ENCODE peak calls at places on chromosomes 2 and 18, in nine cellular contexts. J is naive thymus-derived CD4-positive, alpha-beta T cell; B is thoracic aorta; C is SW 1271; I is GM13977; U is activated CD8-positive, alpha-beta T cell treated with anti-CD3 and anti-CD28 coated beads, Interleukin-2, amount 10 ng/mL, durations not matched to agents 7 days and 5 days; G is GM13976; P is KBM-7; M is neural crest cell. V is an unnamed sample.
A peak's percentile ranks its signal among the peaks of the same experiment; 100 is the strongest.

GRCh38 chr2:215702116-215702905 is 266.4 kb upstream of the FN1 start:
- DNase-seq in M (no peak), C (no peak), P (no peak), G (no peak), I (no peak), U (no peak), J (no peak), B (no peak), V (no peak)

GRCh38 chr2:170354855-170355649 is 177.1 kb downstream of the MYO3B start:
- DNase-seq in P (no peak), G (no peak), M (no peak), C (no peak), J (peak; percentile 27), I (no peak), B (no peak), U (peak; percentile 56), V (no peak)

GRCh38 chr2:54471221-54471711 is 15.1 kb downstream of the SPTBN1 start:
- DNase-seq in P (no peak), G (no peak), B (no peak), M (no peak), U (no peak), C (no peak), J (no peak), I (no peak), V (no peak)

GRCh38 chr2:108621087-108621559 is 86.9 kb downstream of the LIMS1 start:
- DNase-seq in I (peak; percentile 58), U (peak; percentile 85), J (peak; percentile 76), B (no peak), G (peak; percentile 55), M (no peak), C (peak; percentile 40), P (peak; percentile 67), V (peak; percentile 61)

GRCh38 chr2:24454258-24454657 is 36.8 kb upstream of the NCOA1 start:
- DNase-seq in C (no peak), J (no peak), P (no peak), M (no peak), U (no peak), B (no peak), I (no peak), G (no peak), V (no peak)

GRCh38 chr2:106192752-106193490 is 1.2 kb downstream of the UXS1 start:
- DNase-seq in I (peak; percentile 78), J (peak; percentile 16), P (peak; percentile 77), U (peak; percentile 57), M (peak; percentile 4), B (no peak), C (peak; percentile 16), G (peak; percentile 71), V (peak; percentile 61)

GRCh38 chr2:84338069-84338468 is 121.0 kb downstream of the SUCLG1 start:
- DNase-seq in P (no peak), G (no peak), C (no peak), U (no peak), B (no peak), I (no peak), J (no peak), M (no peak), V (no peak)

GRCh38 chr2:64738026-64738425 is 84.3 kb upstream of the SERTAD2 start:
- DNase-seq in U (no peak), J (no peak), B (no peak), M (no peak), G (no peak), P (no peak), C (no peak), I (no peak), V (no peak)

GRCh38 chr2:134155134-134155533 is 98.7 kb upstream of the MGAT5 start:
- DNase-seq in B (no peak), J (no peak), I (peak; percentile 55), M (no peak), P (no peak), C (no peak), U (no peak), G (peak; percentile 51), V (no peak)

GRCh38 chr18:1253825-1254224 is 349.2 kb downstream of the ADCYAP1 start:
- DNase-seq in J (no peak), G (no peak), B (no peak), I (no peak), M (no peak), U (no peak), C (no peak), P (no peak), V (no peak)

GRCh38 chr2:160352492-160352891 is 141.1 kb downstream of the RBMS1 start:
- DNase-seq in C (no peak), M (no peak), G (no peak), P (no peak), U (no peak), B (no peak), J (no peak), I (no peak), V (no peak)

GRCh38 chr2:37588316-37588777 is 83.1 kb downstream of the CDC42EP3 start:
- DNase-seq in M (no peak), J (no peak), I (no peak), C (no peak), P (no peak), U (no peak), B (no peak), G (no peak), V (no peak)

GRCh38 chr2:23824777-23825212 is 102.1 kb downstream of the ATAD2B start:
- DNase-seq in B (no peak), C (no peak), J (peak; percentile 50), I (peak; percentile 32), M (peak; percentile 41), G (peak; percentile 57), P (peak; percentile 73), U (peak; percentile 59), V (peak; percentile 16)

GRCh38 chr2:241239552-241240202 is 51.2 kb downstream of the ANO7 start:
- DNase-seq in U (no peak), P (no peak), J (no peak), C (no peak), M (no peak), I (no peak), B (no peak), G (no peak), V (no peak)

GRCh38 chr18:22210331-22210754 is 41.0 kb downstream of the GATA6 start:
- DNase-seq in G (no peak), M (no peak), P (no peak), U (no peak), J (no peak), B (no peak), C (no peak), I (no peak), V (no peak)

GRCh38 chr2:68857855-68858456 is 13.2 kb downstream of the BMP10 start:
- DNase-seq in P (no peak), U (no peak), M (no peak), J (no peak), I (no peak), G (no peak), B (no peak), C (no peak), V (no peak)

GRCh38 chr18:32759768-32760167 is 13.1 kb downstream of the KLHL14 start:
- DNase-seq in B (no peak), U (no peak), J (no peak), M (no peak), C (no peak), I (no peak), G (no peak), P (no peak), V (no peak)

GRCh38 chr2:224023188-224023587 is 15.9 kb downstream of the SERPINE2 start:
- DNase-seq in M (no peak), U (no peak), C (no peak), B (no peak), I (no peak), G (no peak), P (no peak), J (no peak), V (no peak)

V was measured in activated naive CD8-positive, alpha-beta T cell treated with anti-CD3 and anti-CD28 coated beads, Interleukin-2, amount 50 U/mL, for 24 hours.